ENCODE peak calls at places on chromosome 17, in four cellular contexts. C is lower leg skin; V is NCI-H748 treated with DMSO at 0.1 percent for 48 hours; S is CD8-positive, alpha-beta memory T cell. W is an unnamed sample.

GRCh38 chr17:50072130-50072529 is 16.2 kb downstream of the ITGA3 start:
- DNase-seq in C (no peak), V (no peak), S (no peak), W (no peak)

GRCh38 chr17:67619555-67619954 is 98.2 kb upstream of the NOL11 start:
- DNase-seq in V (no peak), C (no peak), S (no peak), W (no peak)

GRCh38 chr17:81576621-81577277 is 24.6 kb upstream of the FAAP100 start:
- DNase-seq in S (no peak), V (no peak), C (no peak), W (no peak)

GRCh38 chr17:58710948-58711552 is 18.6 kb downstream of the RAD51C start:
- DNase-seq in C (no peak), S (peak), V (peak), W (peak)

GRCh38 chr17:65131946-65132345 is 5.2 kb upstream of the RGS9 start:
- DNase-seq in C (no peak), V (no peak), S (no peak), W (no peak)

GRCh38 chr17:59345476-59345875 is 14.0 kb downstream of the YPEL2 start:
- DNase-seq in C (no peak), S (no peak), V (no peak), W (no peak)

GRCh38 chr17:2372180-2372579 is 28.7 kb downstream of the MNT start:
- DNase-seq in C (no peak), V (no peak), S (no peak), W (no peak)

GRCh38 chr17:39196191-39196819 is 1.2 kb downstream of the CACNB1 start:
- DNase-seq in S (no peak), V (no peak), C (no peak), W (no peak)

GRCh38 chr17:48046296-48046695 is 1.9 kb upstream of the NFE2L1 start:
- DNase-seq in V (no peak), C (no peak), S (no peak), W (no peak)

GRCh38 chr17:62652251-62653001 is 25.0 kb downstream of the MRC2 start:
- DNase-seq in C (no peak), V (peak), S (peak), W (peak)

GRCh38 chr17:76383645-76384221 is 676 bp upstream of the SPHK1 start:
- DNase-seq in C (peak), S (peak), V (no peak), W (no peak)

GRCh38 chr17:61484174-61484573 is 32.0 kb downstream of the TBX4 start:
- DNase-seq in S (no peak), V (no peak), C (no peak), W (no peak)

GRCh38 chr17:58189436-58190146 is 2.9 kb upstream of the EPX start:
- DNase-seq in S (no peak), C (peak), V (no peak), W (peak)

GRCh38 chr17:655618-656017 is 59.0 kb downstream of the VPS53 start:
- DNase-seq in C (no peak), S (no peak), V (no peak), W (no peak)

GRCh38 chr17:72126575-72127486 is 6.0 kb downstream of the SOX9 start:
- DNase-seq in V (no peak), C (no peak), S (no peak), W (no peak)

GRCh38 chr17:63780507-63780906 is 6.5 kb downstream of the DDX42 start:
- DNase-seq in S (no peak), C (no peak), V (no peak), W (no peak)

GRCh38 chr17:69961488-69962145 is 113.4 kb upstream of the KCNJ16 start:
- DNase-seq in V (no peak), S (no peak), C (no peak), W (no peak)

W was measured in DMS153.